ENCODE peak calls at places on chromosomes 4 and X, in ten cellular contexts. O is right lobe of liver, W is MM.1S, P is heart left ventricle, K is endothelial cell, Z is fibroblast of lung, R is HCT116, M is prostate gland, G is ovary, A is endodermal cell. N is an unnamed sample.
A peak's percentile ranks its signal among the peaks of the same experiment; 100 is the strongest.

GRCh38 chr4:39502034-39502658 is 25.1 kb downstream of the UGDH start:
- DNase-seq in O (no peak), G (no peak), P (no peak), A (no peak), K (no peak), M (no peak), R (no peak), W (no peak), Z (peak; percentile 88), N (peak; percentile 77)

GRCh38 chr4:185567828-185568442 is 32.6 kb upstream of the PDLIM3 start:
- DNase-seq in G (peak; percentile 69), A (no peak), W (no peak), P (peak; percentile 83), Z (peak; percentile 74), M (peak; percentile 42), R (no peak), O (peak; percentile 41), K (no peak), N (peak; percentile 3)

GRCh38 chr4:7350396-7350795 is 84.3 kb downstream of the PSAPL1 start:
- DNase-seq in R (no peak), P (no peak), O (no peak), W (no peak), K (no peak), M (no peak), Z (no peak), G (peak; percentile 27), A (no peak), N (no peak)

GRCh38 chr4:24482871-24483270 is 101.5 kb downstream of the DHX15 start:
- DNase-seq in O (no peak), Z (peak; percentile 12), R (no peak), M (no peak), K (no peak), A (no peak), W (no peak), G (no peak), P (no peak), N (no peak)

GRCh38 chrX:17595456-17596035 is 141.7 kb upstream of the SCML1 start:
- DNase-seq in W (peak; percentile 8), O (no peak), P (no peak), A (no peak), K (no peak), G (no peak), M (no peak), R (no peak), Z (peak; percentile 88), N (peak; percentile 56)

GRCh38 chr4:80213117-80213815 is 16.0 kb downstream of the PRDM8 start:
- DNase-seq in G (no peak), R (no peak), W (no peak), O (no peak), K (no peak), Z (peak; percentile 71), A (no peak), P (no peak), M (no peak), N (peak; percentile 88)

GRCh38 chrX:1524874-1525582 is 12.0 kb downstream of the P2RY8 start:
- DNase-seq in G (no peak), O (no peak), K (no peak), P (no peak), Z (no peak), R (no peak), M (no peak), W (no peak), A (no peak), N (no peak)

GRCh38 chr4:111398906-111399330 is 746.3 kb upstream of the FAM241A start:
- DNase-seq in Z (peak; percentile 23), M (no peak), R (no peak), A (no peak), W (no peak), P (no peak), G (no peak), K (no peak), O (no peak), N (no peak)

GRCh38 chr4:75643651-75644050 is 13.3 kb upstream of the CDKL2 start:
- DNase-seq in O (no peak), K (no peak), A (no peak), R (no peak), P (no peak), M (no peak), W (no peak), Z (peak; percentile 44), G (no peak), N (peak; percentile 10)

GRCh38 chr4:151329217-151330007 is 4.0 kb upstream of the SH3D19 start:
- DNase-seq in G (no peak), Z (no peak), A (no peak), W (no peak), R (no peak), K (no peak), O (no peak), P (no peak), M (no peak), N (peak; percentile 44)

GRCh38 chrX:155857561-155857960 is 23.6 kb upstream of the VAMP7 start:
- DNase-seq in O (no peak), R (no peak), P (no peak), Z (no peak), K (no peak), M (no peak), G (no peak), A (peak; percentile 51), W (peak; percentile 50), N (no peak)

GRCh38 chr4:152512483-152512882 is 23.4 kb downstream of the FBXW7 start:
- DNase-seq in G (no peak), Z (no peak), M (no peak), R (no peak), P (no peak), K (no peak), W (no peak), O (no peak), A (no peak), N (no peak)

GRCh38 chr4:141768954-141769353 is 132.6 kb downstream of the IL15 start:
- DNase-seq in W (no peak), P (no peak), G (no peak), R (no peak), K (no peak), A (no peak), M (no peak), O (no peak), Z (peak; percentile 71), N (peak; percentile 71)

GRCh38 chr4:153419029-153419428 is 47.1 kb upstream of the TMEM131L start:
- DNase-seq in O (no peak), W (no peak), M (no peak), Z (no peak), R (no peak), A (no peak), P (no peak), K (no peak), G (no peak), N (no peak)

GRCh38 chr4:164350086-164350485 is 403.8 kb upstream of the SMIM31 start:
- DNase-seq in K (no peak), A (no peak), W (no peak), M (no peak), R (no peak), G (no peak), P (no peak), Z (peak; percentile 55), O (no peak), N (no peak)

DNA sequence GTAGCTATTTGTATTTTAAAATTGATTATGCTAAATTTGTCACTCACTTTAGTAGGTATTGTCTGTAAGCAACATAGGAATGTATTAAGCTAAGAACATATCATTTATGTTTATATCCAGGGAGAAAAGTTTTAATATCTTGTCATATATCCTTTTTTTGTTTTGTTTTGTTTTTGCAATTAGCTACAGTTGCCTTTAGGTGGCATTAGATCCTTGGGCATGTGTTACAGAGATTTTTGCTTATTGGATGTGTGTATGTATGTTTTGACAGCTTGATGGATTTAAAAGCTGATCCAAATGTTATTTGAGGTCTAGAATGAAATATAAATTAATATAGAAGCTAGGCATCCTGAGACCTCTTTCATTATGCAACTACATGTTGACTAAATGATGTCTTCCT is 36.1 kb upstream of the OTUD4 start:
- DNase-seq in A (no peak), R (peak; percentile 24), P (no peak), M (no peak), O (no peak), Z (peak; percentile 28), G (no peak), K (no peak), W (peak; percentile 48), N (peak; percentile 18)
- TF ChIP-seq CTCF in A (peak; percentile 79), R (peak; percentile 49), P (peak; percentile 53), M (peak; percentile 50), O (peak; percentile 50), Z (peak; percentile 59), G (peak; percentile 14), K (no peak), W (peak; percentile 59), N (peak; percentile 75)

DNA sequence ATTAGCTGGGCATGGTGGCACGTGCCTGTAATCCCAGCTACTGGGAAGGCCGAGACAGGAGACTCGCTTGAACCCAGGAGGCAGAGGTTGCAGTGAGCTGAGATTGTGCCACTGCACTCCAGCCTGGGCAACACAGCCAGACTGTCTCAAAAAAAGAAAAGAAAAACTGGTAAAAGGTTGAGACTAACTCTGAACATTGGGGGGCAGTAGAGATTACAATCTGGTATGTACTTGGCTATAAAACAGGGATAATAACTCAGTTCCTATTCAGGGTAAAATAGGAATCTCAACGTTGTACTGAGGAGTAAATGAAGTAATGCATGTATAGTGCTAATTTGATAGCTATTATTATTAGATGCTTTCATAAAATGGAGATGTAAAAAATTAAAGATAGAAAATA is 12.5 kb upstream of the KLF8 start:
- DNase-seq in A (no peak), M (no peak), Z (no peak), R (peak; percentile 12), G (no peak), W (peak; percentile 11), P (no peak), O (no peak), K (no peak), N (no peak)
- TF ChIP-seq CTCF in A (peak; percentile 32), M (peak; percentile 8), Z (no peak), R (peak; percentile 22), G (no peak), W (no peak), P (no peak), O (peak; percentile 24), K (no peak), N (no peak)

DNA sequence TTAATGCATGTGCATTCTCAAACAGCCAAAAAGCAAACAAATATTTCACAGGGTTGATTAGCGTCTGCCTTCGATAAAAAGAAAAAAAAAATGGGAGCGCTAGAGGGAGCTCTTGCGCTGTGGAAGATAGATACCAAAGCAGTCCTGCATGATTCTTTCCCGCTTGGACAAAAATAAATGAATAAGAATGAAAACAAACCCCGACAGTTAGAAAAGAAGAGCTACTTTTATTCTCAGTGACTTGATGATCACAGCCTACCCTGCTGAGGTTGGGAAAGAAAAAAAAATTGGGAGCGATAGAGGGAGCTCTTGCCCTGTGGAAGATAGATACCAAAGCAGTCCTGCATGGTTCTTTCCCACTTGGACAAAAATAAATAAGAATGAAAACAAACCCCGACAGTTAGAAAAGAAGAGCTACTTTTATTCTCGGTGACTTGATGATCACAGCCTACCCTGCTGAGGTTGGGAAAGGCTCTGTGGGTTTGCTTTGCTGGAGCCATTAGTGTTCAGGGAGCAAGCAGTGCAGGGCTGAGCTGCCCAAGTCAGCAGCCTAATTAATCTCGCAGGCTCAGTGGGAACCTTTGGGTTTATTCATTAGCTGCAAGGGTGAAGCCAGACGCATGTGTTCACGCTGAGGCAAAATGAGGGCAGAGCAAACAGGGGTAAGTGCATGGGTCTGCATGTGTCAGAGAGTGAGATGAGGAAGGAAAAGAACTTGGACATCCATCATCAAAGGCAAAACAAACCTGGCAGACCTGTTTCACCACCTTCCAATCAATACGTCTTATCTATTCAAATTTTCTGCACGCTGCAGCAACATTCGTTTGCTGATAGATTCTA is 249.3 kb upstream of the PRKX start:
- DNase-seq in K (peak; percentile 6), M (no peak), Z (peak; percentile 7), W (peak; percentile 34), P (no peak), R (no peak), G (no peak), O (no peak), A (peak; percentile 68), N (no peak)
- TF ChIP-seq CTCF in K (peak; percentile 46), M (peak; percentile 9), Z (peak; percentile 48), W (peak; percentile 56), P (peak; percentile 32), R (peak; percentile 37), G (no peak), O (peak; percentile 56), A (peak; percentile 82), N (peak; percentile 74)

GRCh38 chr4:140427104-140427918 is at the start of gene CLGN:
- DNase-seq in Z (peak; percentile 71), O (peak; percentile 80), K (peak; percentile 95), M (peak; percentile 69), R (peak; percentile 45), P (peak; percentile 75), G (peak; percentile 69), W (peak; percentile 84), A (peak; percentile 97), N (no peak)
- TF ChIP-seq CTCF in Z (peak; percentile 22), O (peak; percentile 27), K (no peak), M (peak; percentile 41), R (peak; percentile 58), P (peak; percentile 49), G (peak; percentile 16), W (peak; percentile 43), A (peak; percentile 90), N (peak; percentile 55)